ENCODE peak calls at places on chromosomes 3 and 15, in four cellular contexts. V, B, N and I are unnamed samples.
A peak's percentile ranks its signal among the peaks of the same experiment; 100 is the strongest.

GRCh38 chr3:3189961-3190360 is 10.5 kb upstream of the CRBN start:
- DNase-seq in V (no peak), B (no peak), N (no peak), I (no peak)

GRCh38 chr15:68819451-68820204 is 1.1 kb downstream of the ANP32A start:
- DNase-seq in V (peak; percentile 40), B (peak; percentile 40), N (peak; percentile 23), I (peak; percentile 54)

GRCh38 chr3:144843099-144843498 is 871.5 kb downstream of the DIPK2A start:
- DNase-seq in V (no peak), B (no peak), N (no peak), I (no peak)

GRCh38 chr15:36841154-36841553 is 259.2 kb downstream of the MEIS2 start:
- DNase-seq in V (no peak), B (no peak), N (no peak), I (no peak)

GRCh38 chr15:77966540-77967290 is 110.8 kb downstream of the TBC1D2B start:
- DNase-seq in V (no peak), B (no peak), N (no peak), I (peak; percentile 61)

GRCh38 chr15:29773816-29774215 is 48.5 kb downstream of the TJP1 start:
- DNase-seq in V (no peak), B (no peak), N (no peak), I (no peak)

GRCh38 chr3:14142567-14143270 is 17.9 kb downstream of the TMEM43 start:
- DNase-seq in V (no peak), B (peak; percentile 25), N (no peak), I (peak; percentile 26)

GRCh38 chr15:101201411-101202174 is 50.3 kb downstream of the CHSY1 start:
- DNase-seq in V (peak; percentile 79), B (no peak), N (peak; percentile 63), I (peak; percentile 50)

GRCh38 chr15:63839717-63840116 is 6.0 kb upstream of the HERC1 start:
- DNase-seq in V (no peak), B (no peak), N (no peak), I (no peak)

GRCh38 chr3:51282931-51283330 is 102.2 kb upstream of the MANF start:
- DNase-seq in V (no peak), B (no peak), N (no peak), I (no peak)